ENCODE peak calls at places on chromosomes 4 and X, in six cellular contexts. R is GM12878, N is HCT116, W is K562, A is SK-N-SH, T is HepG2. J is an unnamed sample.

GRCh38 chr4:40684404-40684803 is 54.7 kb upstream of the RBM47 start:
- DNase-seq in R (no peak), N (no peak), W (no peak), A (no peak), T (no peak), J (no peak)

GRCh38 chrX:152822383-152823086 is 8.0 kb downstream of the CETN2 start:
- DNase-seq in R (no peak), N (no peak), W (no peak), A (no peak), T (no peak), J (no peak)

GRCh38 chrX:111830561-111830960 is 45.4 kb upstream of the TRPC5OS start:
- DNase-seq in R (no peak), N (no peak), W (no peak), A (no peak), T (no peak), J (no peak)

GRCh38 chrX:151762802-151763201 is 28.3 kb downstream of the CNGA2 start:
- DNase-seq in R (no peak), N (no peak), W (no peak), A (no peak), T (no peak), J (no peak)

GRCh38 chr4:54227261-54228063 is 1.6 kb upstream of the PDGFRA start:
- DNase-seq in R (no peak), N (no peak), W (no peak), A (peak), T (no peak), J (no peak)

GRCh38 chr4:174133525-174133924 is 149.9 kb downstream of the FBXO8 start:
- DNase-seq in R (no peak), N (no peak), W (no peak), A (no peak), T (no peak), J (no peak)

GRCh38 chrX:103791826-103792458 is 15.3 kb downstream of the PLP1 start:
- DNase-seq in R (no peak), N (no peak), W (no peak), A (no peak), T (no peak), J (no peak)

GRCh38 chr4:38323141-38323634 is 340.8 kb upstream of the KLF3 start:
- DNase-seq in R (no peak), N (no peak), W (no peak), A (no peak), T (no peak), J (no peak)

GRCh38 chr4:4880492-4880891 is 21.0 kb downstream of the MSX1 start:
- DNase-seq in R (no peak), N (no peak), W (no peak), A (no peak), T (no peak), J (peak)

GRCh38 chr4:102578819-102579218 is 77.7 kb downstream of the NFKB1 start:
- DNase-seq in R (no peak), N (no peak), W (no peak), A (no peak), T (no peak), J (no peak)

GRCh38 chrX:73127700-73128241 is 48.5 kb upstream of the PABPC1L2A start:
- DNase-seq in R (no peak), N (no peak), W (no peak), A (no peak), T (no peak), J (peak)

DNA sequence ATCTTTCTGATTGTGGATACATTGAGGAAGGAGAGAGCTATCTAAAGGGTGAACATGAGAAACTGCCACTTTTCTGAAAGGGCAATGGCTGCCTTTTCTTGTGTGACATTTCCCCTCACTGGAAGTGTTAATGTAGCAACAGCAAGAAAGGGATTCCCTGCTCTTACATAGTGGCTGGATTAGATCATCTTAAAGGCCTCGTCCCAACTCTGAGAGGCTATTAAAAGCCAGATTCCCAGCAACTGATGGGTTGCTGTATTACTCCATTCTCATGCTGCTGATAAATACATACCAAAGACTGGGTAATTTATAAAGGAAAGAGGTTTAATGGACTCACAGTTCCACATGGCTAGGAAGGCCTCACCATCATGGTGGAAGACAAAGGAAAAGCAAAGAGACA is 33.7 kb upstream of the ADH7 start:
- DNase-seq in R (no peak), N (no peak), W (no peak), A (no peak), T (no peak), J (no peak)
- TF ChIP-seq JUND in R (no peak), N (no peak), W (no peak), A (no peak), T (no peak), J (no peak)

DNA sequence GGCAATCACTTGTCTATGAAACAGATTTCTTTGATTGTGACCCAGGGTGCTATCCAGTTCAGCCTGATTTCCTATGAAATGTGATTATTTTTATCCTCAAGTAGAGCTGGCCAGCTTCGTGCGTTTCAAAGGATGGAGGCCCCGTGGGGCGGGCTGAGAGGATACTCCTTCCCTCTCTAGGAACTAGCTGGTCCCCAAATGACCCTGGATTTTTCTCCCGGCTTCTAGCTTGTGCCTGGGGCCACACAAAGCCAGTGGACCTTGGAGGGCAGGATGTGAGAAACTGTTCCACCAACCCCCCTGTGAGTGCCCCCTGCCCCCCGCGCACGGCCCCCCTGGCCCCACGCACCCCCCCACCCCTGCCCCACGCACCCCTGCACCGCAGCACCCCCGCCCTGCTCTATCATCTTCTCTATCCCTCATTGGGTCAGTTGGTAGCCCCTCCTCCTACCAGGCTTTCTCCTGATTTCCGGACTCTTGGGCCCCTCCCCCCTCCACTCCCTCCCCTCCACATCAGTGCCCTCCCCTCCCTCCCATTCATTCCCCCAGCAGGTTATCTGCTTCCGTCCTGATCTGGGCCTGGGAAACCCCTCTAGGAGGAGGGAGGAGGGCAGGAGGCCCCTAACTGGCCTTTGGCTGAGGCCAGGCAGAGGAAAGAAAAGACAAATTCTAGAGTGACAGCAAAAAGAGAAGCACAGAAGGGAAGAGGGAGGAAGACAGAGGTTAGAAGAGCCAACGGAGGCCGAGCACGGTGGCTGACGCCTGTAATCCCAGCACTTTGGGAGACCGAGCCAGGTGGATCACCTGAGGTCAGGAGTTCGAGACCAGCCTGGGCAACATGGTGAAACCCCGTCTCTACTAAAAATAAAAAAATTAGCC is 3.3 kb downstream of the XPNPEP2 start:
- DNase-seq in R (no peak), N (no peak), W (peak), A (peak), T (no peak), J (no peak)
- TF ChIP-seq JUND in R (no peak), N (no peak), W (no peak), A (no peak), T (no peak), J (no peak)

GRCh38 chr4:113784497-113785254 is 23.1 kb upstream of the CAMK2D start:
- DNase-seq in R (no peak), N (peak), W (no peak), A (no peak), T (peak), J (peak)
- TF ChIP-seq JUND in R (no peak), N (no peak), W (no peak), A (peak), T (peak), J (no peak)

GRCh38 chrX:119757979-119758681 is at the start of gene SOWAHD:
- DNase-seq in R (no peak), N (no peak), W (peak), A (peak), T (peak), J (peak)
- TF ChIP-seq JUND in R (no peak), N (no peak), W (no peak), A (no peak), T (no peak), J (no peak)

GRCh38 chr4:153222162-153222789 is 18.0 kb downstream of the TRIM2 start:
- DNase-seq in R (no peak), N (no peak), W (no peak), A (peak), T (no peak), J (peak)

GRCh38 chr4:153221783-153222161 is 17.5 kb downstream of the TRIM2 start:
- DNase-seq in R (no peak), N (no peak), W (no peak), A (no peak), T (no peak), J (no peak)

GRCh38 chr4:153223935-153224334 is 19.7 kb downstream of the TRIM2 start:
- DNase-seq in R (no peak), N (no peak), W (no peak), A (no peak), T (no peak), J (no peak)

GRCh38 chr4:153223418-153223792 is 19.2 kb downstream of the TRIM2 start:
- DNase-seq in R (no peak), N (no peak), W (no peak), A (peak), T (no peak), J (no peak)

DNA sequence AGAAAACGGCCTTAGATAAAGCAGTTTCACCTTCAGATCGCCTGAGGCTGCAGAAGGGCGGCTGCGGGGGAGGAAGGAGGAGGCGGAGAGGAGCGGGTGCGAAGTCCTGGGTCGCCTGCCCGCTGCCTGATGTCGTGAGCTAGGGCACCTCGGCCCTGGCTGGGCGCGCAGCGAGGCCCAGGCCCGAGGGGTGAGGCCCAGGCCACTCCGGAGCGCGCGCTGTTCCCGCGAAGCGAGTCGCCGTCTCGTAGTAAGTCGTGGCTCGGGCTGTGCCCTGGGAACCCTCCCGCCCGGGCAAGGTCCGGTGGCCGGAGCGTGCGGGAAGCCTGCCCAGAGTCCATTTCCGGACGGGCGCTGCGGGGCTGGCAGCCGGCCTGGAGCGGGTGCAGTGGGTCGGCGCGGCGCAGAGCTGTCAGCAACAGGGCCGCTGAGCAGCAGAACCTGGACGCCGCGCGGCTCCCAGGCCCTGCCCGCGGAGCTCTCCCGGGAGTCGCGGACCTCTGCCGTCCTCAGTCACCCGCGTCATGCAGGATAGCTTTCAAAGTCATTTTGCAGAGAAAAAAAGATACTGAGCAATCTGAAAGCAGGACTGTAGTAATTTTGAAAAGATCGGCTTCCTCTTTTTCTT is 18.7 kb downstream of the TRIM2 start:
- DNase-seq in R (no peak), N (no peak), W (no peak), A (peak), T (no peak), J (peak)
- TF ChIP-seq JUND in R (no peak), N (no peak), W (no peak), A (no peak), T (no peak), J (no peak)

GRCh38 chrX:154657226-154657805 is 3.9 kb upstream of the CTAG2 start:
- DNase-seq in R (no peak), N (no peak), W (no peak), A (no peak), T (no peak), J (no peak)
- TF ChIP-seq JUND in R (no peak), N (no peak), W (no peak), A (no peak), T (no peak), J (no peak)

J was measured in T47D.